ENCODE peak calls at places on chromosomes 7 and 10, in ten cellular contexts. S is lower lobe of right lung, L is foreskin fibroblast, Q is A549, J is adrenal gland, D is GM06990, A is WERI-Rb-1, W is AG10803, I is AG04450, O is kidney. X is an unnamed sample.

GRCh38 chr10:13847201-13847631 is 260.5 kb downstream of the PRPF18 start:
- DNase-seq in S (no peak), L (no peak), Q (no peak), J (peak), D (no peak), A (peak), W (no peak), I (no peak), O (no peak), X (no peak)

GRCh38 chr7:30164567-30164966 is 29.8 kb downstream of the MTURN start:
- DNase-seq in S (no peak), L (peak), Q (peak), J (no peak), D (peak), A (peak), W (peak), I (no peak), O (no peak), X (peak)

GRCh38 chr7:95993420-95993819 is 221.1 kb downstream of the DYNC1I1 start:
- DNase-seq in S (no peak), L (no peak), Q (no peak), J (no peak), D (no peak), A (no peak), W (no peak), I (no peak), O (no peak), X (no peak)

GRCh38 chr7:47724335-47724982 is 142.5 kb upstream of the TNS3 start:
- DNase-seq in S (no peak), L (peak), Q (peak), J (peak), D (no peak), A (no peak), W (peak), I (peak), O (no peak), X (no peak)

GRCh38 chr7:151793531-151793935 is 83.4 kb downstream of the PRKAG2 start:
- DNase-seq in S (peak), L (no peak), Q (no peak), J (peak), D (no peak), A (no peak), W (peak), I (no peak), O (peak), X (no peak)

GRCh38 chr7:44188480-44189225 is 586 bp downstream of the GCK start:
- DNase-seq in S (no peak), L (no peak), Q (no peak), J (peak), D (no peak), A (no peak), W (no peak), I (no peak), O (no peak), X (no peak)

GRCh38 chr10:6840766-6841165 is 260.7 kb upstream of the PRKCQ start:
- DNase-seq in S (no peak), L (peak), Q (no peak), J (no peak), D (no peak), A (no peak), W (peak), I (peak), O (no peak), X (no peak)

GRCh38 chr7:44162785-44163395 is 21.8 kb upstream of the MYL7 start:
- DNase-seq in S (no peak), L (no peak), Q (no peak), J (no peak), D (no peak), A (no peak), W (no peak), I (no peak), O (no peak), X (no peak)

GRCh38 chr10:91493313-91493712 is 83.2 kb downstream of the HECTD2 start:
- DNase-seq in S (no peak), L (peak), Q (peak), J (no peak), D (no peak), A (no peak), W (peak), I (no peak), O (no peak), X (no peak)

GRCh38 chr10:11437391-11438241 is 173.8 kb downstream of the USP6NL start:
- DNase-seq in S (no peak), L (no peak), Q (no peak), J (no peak), D (no peak), A (no peak), W (no peak), I (no peak), O (no peak), X (no peak)

GRCh38 chr10:119203006-119203405 is 4.4 kb upstream of the GRK5 start:
- DNase-seq in S (no peak), L (no peak), Q (no peak), J (no peak), D (no peak), A (no peak), W (peak), I (no peak), O (no peak), X (no peak)

GRCh38 chr7:27064169-27064568 is 31.6 kb downstream of the HOXA1 start:
- DNase-seq in S (no peak), L (no peak), Q (no peak), J (no peak), D (no peak), A (no peak), W (peak), I (no peak), O (no peak), X (no peak)
- H3K4me3 ChIP-seq in S (no peak), L (no peak), Q (no peak), J (no peak), D (no peak), A (no peak), W (no peak), I (no peak), O (no peak), X (no peak)

DNA sequence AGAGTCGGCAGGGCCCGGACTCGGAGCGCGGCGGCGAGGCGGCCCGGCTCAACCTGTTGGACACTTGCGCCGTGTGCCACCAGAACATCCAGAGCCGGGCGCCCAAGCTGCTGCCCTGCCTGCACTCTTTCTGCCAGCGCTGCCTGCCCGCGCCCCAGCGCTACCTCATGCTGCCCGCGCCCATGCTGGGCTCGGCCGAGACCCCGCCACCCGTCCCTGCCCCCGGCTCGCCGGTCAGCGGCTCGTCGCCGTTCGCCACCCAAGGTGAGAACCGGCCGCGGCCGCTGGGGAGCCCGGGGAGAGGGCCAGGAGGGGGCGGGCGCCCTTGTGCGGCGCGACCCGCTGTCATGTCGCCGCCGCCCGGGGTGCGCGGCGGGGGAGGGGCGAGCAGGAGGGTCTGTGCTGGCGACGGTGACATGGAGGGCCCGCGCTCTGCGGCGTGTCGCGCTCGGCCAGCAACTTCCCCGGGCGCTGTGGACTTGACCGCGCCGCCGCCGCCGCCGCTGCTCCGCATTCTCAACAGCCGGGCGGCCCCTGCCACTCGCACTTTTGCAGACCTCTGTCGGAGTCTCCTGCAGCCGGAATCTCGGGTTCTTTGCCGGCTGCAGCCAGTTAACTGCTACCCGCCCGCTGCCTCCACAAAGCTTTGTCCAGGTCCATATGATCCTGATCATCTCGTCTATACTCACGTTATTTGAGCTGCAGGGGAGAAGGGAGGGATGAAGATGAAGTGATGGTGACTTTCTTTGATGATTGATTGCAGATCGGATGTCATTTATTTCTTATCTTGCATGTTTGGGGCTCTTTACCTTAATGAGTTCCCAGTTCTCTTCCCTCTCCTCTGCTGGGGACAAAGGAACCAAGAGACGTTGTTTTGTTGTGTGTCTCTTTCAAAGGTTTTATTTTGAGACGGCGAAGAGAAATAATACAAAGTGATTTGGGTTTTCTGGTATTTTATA is 869 bp downstream of the TRIM24 start:
- DNase-seq in S (peak), L (peak), Q (peak), J (peak), D (peak), A (peak), W (peak), I (no peak), O (peak), X (no peak)
- TF ChIP-seq CTCF in S (no peak), L (no peak), Q (peak), J (no peak), D (no peak), A (no peak), W (no peak), I (no peak), O (no peak), X (no peak)

GRCh38 chr7:159094919-159095915 is 49.5 kb downstream of the VIPR2 start:
- DNase-seq in S (no peak), L (no peak), Q (no peak), J (peak), D (no peak), A (no peak), W (no peak), I (no peak), O (no peak), X (no peak)
- H3K4me3 ChIP-seq in S (no peak), L (no peak), Q (no peak), J (no peak), D (no peak), A (no peak), W (no peak), I (no peak), O (no peak), X (no peak)

GRCh38 chr10:129727495-129727894 is 236.6 kb downstream of the EBF3 start:
- DNase-seq in S (no peak), L (no peak), Q (no peak), J (peak), D (no peak), A (no peak), W (no peak), I (no peak), O (peak), X (no peak)

GRCh38 chr10:129725011-129725410 is 239.1 kb downstream of the EBF3 start:
- DNase-seq in S (no peak), L (no peak), Q (no peak), J (peak), D (no peak), A (no peak), W (no peak), I (no peak), O (peak), X (no peak)

GRCh38 chr10:129725482-129725881 is 238.6 kb downstream of the EBF3 start:
- DNase-seq in S (no peak), L (no peak), Q (no peak), J (no peak), D (no peak), A (no peak), W (no peak), I (no peak), O (peak), X (no peak)

GRCh38 chr10:129727071-129727470 is 237.0 kb downstream of the EBF3 start:
- DNase-seq in S (no peak), L (no peak), Q (no peak), J (peak), D (no peak), A (no peak), W (no peak), I (no peak), O (no peak), X (no peak)

GRCh38 chr10:129725890-129726631 is 238.0 kb downstream of the EBF3 start:
- DNase-seq in S (no peak), L (no peak), Q (no peak), J (peak), D (no peak), A (no peak), W (no peak), I (no peak), O (peak), X (no peak)
- TF ChIP-seq CTCF in S (no peak), L (no peak), Q (no peak), J (no peak), D (no peak), A (no peak), W (no peak), I (no peak), O (no peak), X (no peak)

GRCh38 chr7:80890839-80891544 is 27.9 kb downstream of the SEMA3C start:
- DNase-seq in S (no peak), L (no peak), Q (no peak), J (no peak), D (no peak), A (no peak), W (no peak), I (no peak), O (no peak), X (no peak)
- H3K4me3 ChIP-seq in S (no peak), L (no peak), Q (no peak), J (no peak), D (no peak), A (no peak), W (no peak), I (no peak), O (no peak), X (no peak)

GRCh38 chr7:2803342-2803692 is 40.8 kb downstream of the GNA12 start:
- DNase-seq in S (no peak), L (no peak), Q (no peak), J (no peak), D (no peak), A (no peak), W (no peak), I (no peak), O (no peak), X (no peak)

GRCh38 chr7:2803755-2804154 is 40.4 kb downstream of the GNA12 start:
- DNase-seq in S (no peak), L (no peak), Q (no peak), J (no peak), D (no peak), A (no peak), W (no peak), I (no peak), O (no peak), X (no peak)

GRCh38 chr7:2805213-2806003 is 38.7 kb downstream of the GNA12 start:
- DNase-seq in S (no peak), L (no peak), Q (no peak), J (peak), D (no peak), A (no peak), W (no peak), I (no peak), O (no peak), X (no peak)

GRCh38 chr7:2802504-2803341 is 41.4 kb downstream of the GNA12 start:
- DNase-seq in S (no peak), L (peak), Q (peak), J (peak), D (no peak), A (no peak), W (no peak), I (no peak), O (no peak), X (no peak)

DNA sequence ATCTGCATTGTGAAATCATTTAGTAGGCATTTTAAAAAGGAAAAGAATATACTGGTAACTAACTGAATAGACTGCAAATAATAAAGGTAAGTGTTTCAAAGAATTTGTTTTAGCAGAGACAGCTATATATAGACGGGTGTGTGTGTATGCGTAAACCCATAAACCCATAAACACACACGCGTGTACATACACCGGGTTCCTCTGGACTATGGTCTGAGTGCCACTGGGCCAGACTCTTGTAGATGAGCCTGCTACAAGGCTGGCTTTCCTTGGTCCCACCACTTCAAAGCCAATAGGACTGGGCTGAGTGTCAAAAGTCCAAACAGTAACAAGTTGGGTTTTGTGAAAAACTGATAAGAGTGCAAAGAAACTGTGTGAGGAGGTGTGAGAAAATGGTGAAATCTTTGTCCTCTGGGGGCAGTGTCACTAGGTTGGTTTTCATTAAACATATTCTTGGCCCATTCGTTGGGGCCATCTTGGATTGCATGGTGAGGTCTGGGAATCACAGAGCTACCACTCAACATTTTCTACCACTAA is 39.8 kb downstream of the GNA12 start:
- DNase-seq in S (no peak), L (no peak), Q (no peak), J (peak), D (no peak), A (no peak), W (no peak), I (no peak), O (no peak), X (no peak)
- TF ChIP-seq CTCF in S (no peak), L (no peak), Q (no peak), J (no peak), D (no peak), A (peak), W (no peak), I (no peak), O (no peak), X (peak)